ENCODE peak calls at places on chromosomes 4 and X, in five cellular contexts. One of them, this sample, is unnamed.

GRCh38 chrX:119004920-119005524 is 30.6 kb downstream of the LONRF3 start:
- DNase-seq in T-cell: peak
- DNase-seq in left cardiac atrium: peak
- DNase-seq in activated T-cell treated with anti-CD3 and anti-CD28 coated beads for 1 hour: peak
- DNase-seq in glutamatergic neuron: peak
- DNase-seq in this sample: peak

GRCh38 chr4:60656171-60656570 is 544.0 kb upstream of the ADGRL3 start:
- DNase-seq in T-cell: no peak
- DNase-seq in left cardiac atrium: no peak
- DNase-seq in activated T-cell treated with anti-CD3 and anti-CD28 coated beads for 1 hour: no peak
- DNase-seq in glutamatergic neuron: no peak
- DNase-seq in this sample: no peak

GRCh38 chr4:18406220-18406619 is 384.7 kb upstream of the LCORL start:
- DNase-seq in T-cell: no peak
- DNase-seq in left cardiac atrium: no peak
- DNase-seq in activated T-cell treated with anti-CD3 and anti-CD28 coated beads for 1 hour: no peak
- DNase-seq in glutamatergic neuron: no peak
- DNase-seq in this sample: no peak

GRCh38 chrX:107738272-107738671 is 37.3 kb downstream of the TSC22D3 start:
- DNase-seq in T-cell: no peak
- DNase-seq in left cardiac atrium: no peak
- DNase-seq in activated T-cell treated with anti-CD3 and anti-CD28 coated beads for 1 hour: no peak
- DNase-seq in glutamatergic neuron: no peak
- DNase-seq in this sample: no peak

GRCh38 chr4:72448231-72448630 is 120.8 kb downstream of the ADAMTS3 start:
- DNase-seq in T-cell: no peak
- DNase-seq in left cardiac atrium: no peak
- DNase-seq in activated T-cell treated with anti-CD3 and anti-CD28 coated beads for 1 hour: no peak
- DNase-seq in glutamatergic neuron: no peak
- DNase-seq in this sample: no peak

GRCh38 chr4:147453561-147454141 is 27.2 kb upstream of the EDNRA start:
- DNase-seq in T-cell: no peak
- DNase-seq in left cardiac atrium: no peak
- DNase-seq in activated T-cell treated with anti-CD3 and anti-CD28 coated beads for 1 hour: no peak
- DNase-seq in glutamatergic neuron: no peak
- DNase-seq in this sample: no peak

GRCh38 chr4:163624727-163625126 is 130.2 kb downstream of the TMA16 start:
- DNase-seq in T-cell: no peak
- DNase-seq in left cardiac atrium: no peak
- DNase-seq in activated T-cell treated with anti-CD3 and anti-CD28 coated beads for 1 hour: no peak
- DNase-seq in glutamatergic neuron: no peak
- DNase-seq in this sample: no peak

GRCh38 chr4:66639361-66639760 is 905.9 kb downstream of the CENPC start:
- DNase-seq in T-cell: no peak
- DNase-seq in left cardiac atrium: no peak
- DNase-seq in activated T-cell treated with anti-CD3 and anti-CD28 coated beads for 1 hour: no peak
- DNase-seq in glutamatergic neuron: no peak
- DNase-seq in this sample: no peak

GRCh38 chr4:165079476-165079875 is 25.8 kb downstream of the TRIM75 start:
- DNase-seq in T-cell: no peak
- DNase-seq in left cardiac atrium: peak
- DNase-seq in activated T-cell treated with anti-CD3 and anti-CD28 coated beads for 1 hour: no peak
- DNase-seq in glutamatergic neuron: no peak
- DNase-seq in this sample: no peak

GRCh38 chr4:1210971-1211370 is 38.0 kb downstream of the CTBP1 start:
- DNase-seq in T-cell: no peak
- DNase-seq in left cardiac atrium: peak
- DNase-seq in activated T-cell treated with anti-CD3 and anti-CD28 coated beads for 1 hour: no peak
- DNase-seq in glutamatergic neuron: peak
- DNase-seq in this sample: no peak

GRCh38 chr4:128823025-128823661 is 13.6 kb downstream of the JADE1 start:
- DNase-seq in T-cell: no peak
- DNase-seq in left cardiac atrium: no peak
- DNase-seq in activated T-cell treated with anti-CD3 and anti-CD28 coated beads for 1 hour: no peak
- DNase-seq in glutamatergic neuron: no peak
- DNase-seq in this sample: no peak

GRCh38 chr4:140672366-140672765 is 83.8 kb downstream of the TBC1D9 start:
- DNase-seq in T-cell: no peak
- DNase-seq in left cardiac atrium: no peak
- DNase-seq in activated T-cell treated with anti-CD3 and anti-CD28 coated beads for 1 hour: no peak
- DNase-seq in glutamatergic neuron: no peak
- DNase-seq in this sample: no peak

GRCh38 chr4:153234923-153235322 is 30.7 kb downstream of the TRIM2 start:
- DNase-seq in T-cell: no peak
- DNase-seq in left cardiac atrium: no peak
- DNase-seq in activated T-cell treated with anti-CD3 and anti-CD28 coated beads for 1 hour: no peak
- DNase-seq in glutamatergic neuron: no peak
- DNase-seq in this sample: no peak

GRCh38 chr4:1201851-1202525 is 29.6 kb upstream of the SPON2 start:
- DNase-seq in T-cell: peak
- DNase-seq in left cardiac atrium: peak
- DNase-seq in activated T-cell treated with anti-CD3 and anti-CD28 coated beads for 1 hour: peak
- DNase-seq in glutamatergic neuron: no peak
- DNase-seq in this sample: no peak

GRCh38 chrX:3527166-3527565 is 180.7 kb upstream of the MXRA5 start:
- DNase-seq in T-cell: no peak
- DNase-seq in left cardiac atrium: no peak
- DNase-seq in activated T-cell treated with anti-CD3 and anti-CD28 coated beads for 1 hour: no peak
- DNase-seq in glutamatergic neuron: no peak
- DNase-seq in this sample: no peak

GRCh38 chr4:95264843-95265242 is 283.9 kb downstream of the UNC5C start:
- DNase-seq in T-cell: no peak
- DNase-seq in left cardiac atrium: no peak
- DNase-seq in activated T-cell treated with anti-CD3 and anti-CD28 coated beads for 1 hour: no peak
- DNase-seq in glutamatergic neuron: no peak
- DNase-seq in this sample: no peak

GRCh38 chrX:39819921-39820849 is 277.6 kb downstream of the BCOR start:
- DNase-seq in T-cell: no peak
- DNase-seq in left cardiac atrium: peak
- DNase-seq in activated T-cell treated with anti-CD3 and anti-CD28 coated beads for 1 hour: no peak
- DNase-seq in glutamatergic neuron: peak
- DNase-seq in this sample: no peak

GRCh38 chrX:1528186-1528883 is 8.7 kb downstream of the P2RY8 start:
- DNase-seq in T-cell: no peak
- DNase-seq in left cardiac atrium: no peak
- DNase-seq in activated T-cell treated with anti-CD3 and anti-CD28 coated beads for 1 hour: no peak
- DNase-seq in glutamatergic neuron: no peak
- DNase-seq in this sample: no peak

This sample was measured in hypothalamus.